ENCODE peak calls at places on chromosomes 5 and 9, in four cellular contexts. N is pancreas, G is HCT116, D is lung. Q is an unnamed sample. For H3K27me3, the result is how much of the 10 kb centered on the place peaks cover.

GRCh38 chr5:154313360-154314017 is 123.0 kb downstream of the GALNT10 start:
- DNase-seq in D (no peak), N (no peak), G (no peak), Q (no peak)

GRCh38 chr5:56070795-56071539 is 76.2 kb upstream of the IL6ST start:
- DNase-seq in D (no peak), N (no peak), G (no peak), Q (no peak)

GRCh38 chr9:129322022-129322621 is 144.1 kb upstream of the IER5L start:
- DNase-seq in G (no peak), D (no peak), N (no peak), Q (peak)

GRCh38 chr9:29211003-29211584 is 1637.8 kb upstream of the C9orf72 start:
- DNase-seq in G (no peak), D (no peak), N (no peak), Q (no peak)

GRCh38 chr9:113503613-113504230 is 40.2 kb downstream of the RGS3 start:
- DNase-seq in G (no peak), D (no peak), N (no peak), Q (no peak)

GRCh38 chr9:131733601-131734061 is 6.2 kb downstream of the RAPGEF1 start:
- DNase-seq in D (no peak), N (peak), G (no peak), Q (no peak)

GRCh38 chr5:177608243-177609075 is 8.5 kb downstream of the B4GALT7 start:
- DNase-seq in G (no peak), N (no peak), D (no peak), Q (no peak)

GRCh38 chr9:88694625-88695024 is 159.6 kb downstream of the NXNL2 start:
- DNase-seq in G (no peak), N (no peak), D (no peak), Q (no peak)

GRCh38 chr5:174384509-174384947 is 339.0 kb downstream of the NSG2 start:
- DNase-seq in N (no peak), D (no peak), G (no peak), Q (no peak)

GRCh38 chr9:16414451-16414850 is 456.0 kb downstream of the BNC2 start:
- DNase-seq in G (no peak), D (no peak), N (no peak), Q (no peak)

GRCh38 chr9:69874301-69875060 is 53.9 kb downstream of the CFAP95 start:
- DNase-seq in G (no peak), N (no peak), D (no peak), Q (no peak)

GRCh38 chr9:70013598-70014196 is 30.0 kb upstream of the MAMDC2 start:
- DNase-seq in D (no peak), N (no peak), G (no peak), Q (no peak)

GRCh38 chr5:80376557-80376956 is 31.3 kb upstream of the ZFYVE16 start:
- DNase-seq in D (no peak), N (no peak), G (no peak), Q (no peak)

GRCh38 chr5:125269926-125270325 is 523.5 kb upstream of the ZNF608 start:
- DNase-seq in N (no peak), D (no peak), G (no peak), Q (no peak)

GRCh38 chr5:158976035-158976434 is 123.7 kb downstream of the EBF1 start:
- DNase-seq in D (no peak), G (no peak), N (no peak), Q (no peak)

GRCh38 chr5:132466453-132467291 is 23.9 kb downstream of the IRF1 start:
- DNase-seq in N (no peak), G (no peak), D (peak), Q (no peak)

GRCh38 chr9:115264333-115264732 is 146.4 kb upstream of the TNC start:
- DNase-seq in N (no peak), D (no peak), G (no peak), Q (no peak)

GRCh38 chr9:14733130-14733529 is 10.6 kb upstream of the CER1 start:
- DNase-seq in N (no peak), D (no peak), G (no peak), Q (no peak)

GRCh38 chr9:69158471-69158870 is 15.6 kb upstream of the TJP2 start:
- DNase-seq in D (no peak), N (no peak), G (no peak), Q (no peak)

GRCh38 chr5:73160239-73160671 is 12.7 kb upstream of the TMEM174 start:
- DNase-seq in G (no peak), N (no peak), D (no peak), Q (no peak)

GRCh38 chr9:130587921-130588320 is 8.5 kb downstream of the FUBP3 start:
- DNase-seq in G (no peak), D (no peak), N (no peak), Q (no peak)

GRCh38 chr5:123035950-123036390 is 555 bp downstream of the PPIC start:
- DNase-seq in D (peak), G (peak), N (peak), Q (peak)

GRCh38 chr9:95505676-95506437 is 10.9 kb downstream of the PTCH1 start:
- DNase-seq in N (peak), D (no peak), G (no peak), Q (peak)

GRCh38 chr5:113117543-113118110 is 141.0 kb downstream of the DCP2 start:
- DNase-seq in G (no peak), N (no peak), D (no peak), Q (no peak)

GRCh38 chr5:117337064-117337749 is 762.6 kb upstream of the SEMA6A start:
- DNase-seq in N (no peak), D (no peak), G (no peak), Q (no peak)

GRCh38 chr5:126658526-126658925 is 57.8 kb downstream of the PHAX start:
- DNase-seq in N (no peak), D (no peak), G (no peak), Q (no peak)

GRCh38 chr9:110835404-110835803 is 166.8 kb downstream of the MUSK start:
- DNase-seq in N (no peak), D (no peak), G (peak), Q (no peak)

GRCh38 chr9:116355153-116355827 is 201.7 kb downstream of the PAPPA start:
- DNase-seq in N (no peak), G (no peak), D (no peak), Q (peak)

GRCh38 chr9:33884856-33885701 is 68.1 kb downstream of the UBE2R2 start:
- DNase-seq in G (no peak), N (no peak), D (peak), Q (peak)

GRCh38 chr5:178388381-178389030 is 155.9 kb upstream of the PHYKPL start:
- DNase-seq in N (no peak), D (peak), G (no peak), Q (peak)

GRCh38 chr5:168740055-168740820 is 161.1 kb upstream of the PANK3 start:
- DNase-seq in N (no peak), D (no peak), G (no peak), Q (no peak)

GRCh38 chr5:43039115-43039467 is 1.0 kb downstream of the ANXA2R start:
- DNase-seq in D (no peak), N (no peak), G (no peak), Q (no peak)

GRCh38 chr5:43036856-43037711 is 3.0 kb downstream of the ANXA2R start:
- DNase-seq in N (no peak), G (no peak), D (no peak), Q (no peak)

GRCh38 chr5:43039468-43040286 is 442 bp downstream of the ANXA2R start:
- DNase-seq in N (peak), D (peak), G (peak), Q (peak)

GRCh38 chr5:43037929-43038510 is 2.1 kb downstream of the ANXA2R start:
- DNase-seq in D (no peak), N (no peak), G (no peak), Q (no peak)

GRCh38 chr5:43038523-43038989 is 1.6 kb downstream of the ANXA2R start:
- DNase-seq in D (no peak), N (no peak), G (no peak), Q (no peak)
- H3K27me3 ChIP-seq in D (under half), N (under half), G (under half), Q (under half)

GRCh38 chr5:149041242-149041641 is 21.6 kb downstream of the SH3TC2 start:
- DNase-seq in D (no peak), G (no peak), N (no peak), Q (no peak)
- H3K27ac ChIP-seq in D (no peak), G (no peak), N (no peak), Q (no peak)

GRCh38 chr5:76197726-76198125 is 114.5 kb downstream of the SV2C start:
- DNase-seq in N (no peak), D (no peak), G (no peak), Q (no peak)
- H3K27me3 ChIP-seq in N (under half), D (under half), G (under half), Q (under half)

GRCh38 chr5:4208537-4208936 is 612.9 kb downstream of the IRX1 start:
- DNase-seq in N (no peak), D (no peak), G (no peak), Q (no peak)

GRCh38 chr5:4212071-4212739 is 616.6 kb downstream of the IRX1 start:
- DNase-seq in D (no peak), N (no peak), G (no peak), Q (no peak)

GRCh38 chr5:4206127-4206526 is 610.5 kb downstream of the IRX1 start:
- DNase-seq in N (no peak), D (no peak), G (no peak), Q (no peak)

GRCh38 chr5:4207456-4207855 is 611.8 kb downstream of the IRX1 start:
- DNase-seq in N (no peak), D (no peak), G (no peak), Q (no peak)

DNA sequence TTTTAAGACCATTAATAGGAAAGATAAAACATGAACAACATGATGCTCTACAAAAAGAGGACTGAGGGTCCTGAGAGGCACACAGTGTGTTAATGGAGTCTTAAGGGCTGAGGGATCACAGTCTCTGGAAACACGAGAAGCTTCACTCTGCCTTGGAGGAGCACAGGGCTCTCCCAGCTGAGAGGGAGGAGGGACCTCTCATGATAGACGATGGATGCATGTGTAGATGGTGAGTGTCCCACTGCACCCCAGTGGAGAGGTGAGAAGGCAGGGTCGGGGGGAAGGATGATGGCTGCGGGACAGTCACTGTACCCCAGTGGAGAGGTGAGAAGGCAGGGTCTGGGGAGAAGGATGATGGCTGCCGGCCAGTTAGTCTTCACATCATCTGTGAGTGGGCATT is 613.4 kb downstream of the IRX1 start:
- DNase-seq in N (no peak), D (no peak), G (no peak), Q (no peak)
- H3K27ac ChIP-seq in N (no peak), D (no peak), G (no peak), Q (no peak)

DNA sequence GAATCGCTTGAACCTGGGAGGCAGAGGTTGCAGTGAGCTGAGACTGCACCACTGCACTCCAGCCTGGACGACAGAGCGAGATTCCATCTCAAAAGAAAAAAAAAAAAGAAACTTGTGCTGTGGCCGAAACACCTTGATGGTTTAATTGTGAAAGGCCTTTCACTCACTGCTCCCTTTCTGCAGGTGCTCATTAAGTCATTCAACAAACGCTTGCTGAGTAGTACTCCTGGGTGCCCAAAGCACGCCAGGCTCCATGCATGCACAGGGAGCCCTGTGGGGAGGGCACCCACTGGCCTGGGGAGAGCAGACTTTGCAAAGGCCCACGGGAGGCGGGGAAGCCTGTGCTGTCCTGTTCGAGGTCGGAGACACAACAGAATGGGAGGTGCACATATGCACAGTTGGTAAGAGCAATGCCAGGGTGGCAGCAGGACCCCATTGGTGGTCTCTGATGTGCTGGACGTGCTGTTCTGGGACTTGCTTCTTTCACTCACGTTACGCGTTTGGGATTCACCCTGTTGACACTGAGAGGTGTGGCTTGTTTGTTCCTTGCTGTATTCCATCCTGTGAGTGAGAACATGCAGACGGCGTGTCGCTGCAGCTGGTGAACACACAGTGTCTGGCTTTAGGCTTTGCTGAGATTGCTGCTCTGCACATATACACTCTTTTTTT is 3.0 kb upstream of the ENTPD2 start:
- DNase-seq in D (no peak), G (no peak), N (no peak), Q (no peak)
- H3K27me3 ChIP-seq in D (under half), G (under half), N (under half), Q (under half)

DNA sequence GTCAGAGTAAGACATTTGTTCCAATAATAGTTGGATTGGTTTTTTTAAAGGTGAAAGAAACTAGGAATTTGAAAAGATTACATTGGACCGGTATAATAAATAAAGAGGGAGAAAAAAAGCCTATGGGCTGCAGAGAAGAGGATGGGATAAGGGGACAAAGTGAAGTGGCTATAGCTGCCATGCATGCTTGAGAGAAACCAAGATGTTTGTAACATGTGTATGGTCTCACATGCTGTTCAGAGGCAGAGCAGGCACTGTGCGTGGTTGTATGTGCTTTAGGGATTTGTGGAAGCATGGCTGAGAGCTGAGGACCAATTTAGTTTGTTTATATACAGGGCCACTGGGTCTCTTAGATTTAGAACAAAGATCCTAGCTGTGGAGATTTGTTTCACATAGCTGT is 32.7 kb downstream of the LNPEP start:
- DNase-seq in G (no peak), D (no peak), N (no peak), Q (no peak)
- H3K27ac ChIP-seq in G (peak), D (peak), N (no peak), Q (no peak)

GRCh38 chr5:38018011-38018410 is 178.2 kb upstream of the GDNF start:
- DNase-seq in G (no peak), N (no peak), D (no peak), Q (no peak)

GRCh38 chr5:38022621-38023020 is 182.8 kb upstream of the GDNF start:
- DNase-seq in N (no peak), G (no peak), D (no peak), Q (no peak)

GRCh38 chr5:38011641-38012188 is 171.9 kb upstream of the GDNF start:
- DNase-seq in D (no peak), G (no peak), N (no peak), Q (no peak)

GRCh38 chr5:38013107-38013506 is 173.3 kb upstream of the GDNF start:
- DNase-seq in G (no peak), N (no peak), D (no peak), Q (no peak)

GRCh38 chr5:38016835-38017234 is 177.0 kb upstream of the GDNF start:
- DNase-seq in D (no peak), N (no peak), G (no peak), Q (no peak)
- H3K27me3 ChIP-seq in D (under half), N (under half), G (half or more), Q (under half)

GRCh38 chr9:36063804-36064447 is 27.2 kb downstream of the RECK start:
- DNase-seq in G (no peak), D (no peak), N (no peak), Q (no peak)

GRCh38 chr9:36064448-36065037 is 27.8 kb downstream of the RECK start:
- DNase-seq in N (no peak), G (no peak), D (no peak), Q (no peak)
- H3K27ac ChIP-seq in N (no peak), G (no peak), D (no peak), Q (no peak)

Q was measured in ovary.